ENCODE peak calls at places on chromosomes 13 and 19, in five cellular contexts. F is GM23248, G is pancreas, Z is aorta, D is BE2C. J is an unnamed sample. For H3K4me1, the result is how much of the 10 kb centered on the place peaks cover.

GRCh38 chr19:15210323-15210774 is 9.6 kb upstream of the NOTCH3 start:
- DNase-seq in Z (peak), D (no peak), G (no peak), F (peak), J (peak)

GRCh38 chr19:13299838-13300237 is 149.6 kb downstream of the IER2 start:
- DNase-seq in F (no peak), Z (no peak), D (no peak), G (no peak), J (no peak)

GRCh38 chr13:26964278-26965057 is 203.9 kb upstream of the GPR12 start:
- DNase-seq in Z (no peak), D (peak), G (no peak), F (peak), J (no peak)

GRCh38 chr19:35860818-35861639 is 4.3 kb downstream of the KIRREL2 start:
- DNase-seq in G (no peak), F (no peak), D (no peak), Z (no peak), J (no peak)

GRCh38 chr13:20505405-20506366 is 20.0 kb downstream of the CRYL1 start:
- DNase-seq in D (no peak), Z (no peak), G (no peak), F (no peak), J (no peak)

GRCh38 chr13:102089177-102089576 is 312.7 kb downstream of the FGF14 start:
- DNase-seq in Z (no peak), D (no peak), G (no peak), F (peak), J (no peak)

GRCh38 chr19:15702590-15702930 is 25.3 kb upstream of the OR10H2 start:
- DNase-seq in D (peak), G (peak), F (peak), Z (peak), J (peak)

GRCh38 chr13:97328222-97328790 is 105.7 kb upstream of the RAP2A start:
- DNase-seq in Z (no peak), G (no peak), F (peak), D (no peak), J (no peak)

GRCh38 chr13:40776681-40777165 is 5.7 kb upstream of the MRPS31 start:
- DNase-seq in F (peak), Z (no peak), G (no peak), D (no peak), J (no peak)

GRCh38 chr13:53010374-53011105 is 18.1 kb upstream of the OLFM4 start:
- DNase-seq in F (no peak), Z (no peak), G (no peak), D (no peak), J (no peak)

GRCh38 chr19:33282036-33282686 is 20.2 kb downstream of the CEBPA start:
- DNase-seq in D (no peak), Z (no peak), G (no peak), F (peak), J (no peak)

GRCh38 chr13:101179021-101179420 is 237.3 kb downstream of the NALCN start:
- DNase-seq in Z (no peak), G (no peak), F (no peak), D (no peak), J (no peak)

GRCh38 chr13:51282322-51282721 is 57.2 kb upstream of the SERPINE3 start:
- DNase-seq in F (no peak), G (no peak), Z (no peak), D (no peak), J (no peak)

GRCh38 chr19:45251452-45252354 is 632 bp downstream of the MARK4 start:
- DNase-seq in G (peak), Z (no peak), F (peak), D (no peak), J (peak)

GRCh38 chr19:407501-408440 is 1.2 kb downstream of the C2CD4C start:
- DNase-seq in D (no peak), Z (peak), F (no peak), G (peak), J (peak)

GRCh38 chr19:10615429-10616023 is 9.8 kb upstream of the SLC44A2 start:
- DNase-seq in D (no peak), F (no peak), G (no peak), Z (no peak), J (no peak)

GRCh38 chr19:5466814-5467291 is 11.6 kb downstream of the ZNRF4 start:
- DNase-seq in G (no peak), F (no peak), Z (no peak), D (peak), J (no peak)

GRCh38 chr19:5472303-5472702 is 17.1 kb downstream of the ZNRF4 start:
- DNase-seq in Z (no peak), F (no peak), D (no peak), G (no peak), J (no peak)

GRCh38 chr19:5466072-5466471 is 10.9 kb downstream of the ZNRF4 start:
- DNase-seq in Z (no peak), G (no peak), F (no peak), D (no peak), J (no peak)

DNA sequence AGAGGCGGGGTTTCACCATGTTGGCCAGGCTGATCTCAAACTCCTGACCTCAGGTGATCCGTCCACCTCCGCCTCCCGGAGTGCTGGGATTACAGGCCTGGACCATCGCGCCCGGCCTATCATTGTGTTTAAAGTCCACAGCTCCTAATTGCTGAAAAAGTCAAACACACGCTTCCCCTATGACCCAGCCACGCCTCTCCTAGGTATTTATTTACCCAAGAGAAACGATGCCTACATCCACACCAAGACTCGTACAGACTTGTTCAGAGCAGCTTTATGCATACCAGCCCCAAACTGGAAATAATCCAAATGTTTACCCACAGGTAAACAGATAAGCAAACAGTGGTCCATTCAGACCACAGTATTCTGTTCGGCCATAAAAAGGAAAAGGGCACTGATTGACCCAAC is 15.1 kb downstream of the ZNRF4 start:
- DNase-seq in F (no peak), G (no peak), Z (no peak), D (no peak), J (no peak)
- H3K4me1 ChIP-seq in F (under half), G (under half), Z (under half), D (under half), J (under half)

GRCh38 chr19:2049741-2050348 is 1.2 kb downstream of the MKNK2 start:
- DNase-seq in G (peak), Z (peak), F (peak), D (peak), J (peak)

GRCh38 chr19:2053601-2054389 is 2.8 kb upstream of the MKNK2 start:
- DNase-seq in F (no peak), G (peak), Z (no peak), D (peak), J (peak)

GRCh38 chr19:2050991-2051770 is at the start of gene MKNK2:
- DNase-seq in D (peak), Z (peak), F (peak), G (peak), J (peak)

GRCh38 chr19:2050349-2050990 is 574 bp downstream of the MKNK2 start:
- DNase-seq in F (peak), G (no peak), Z (no peak), D (no peak), J (no peak)

GRCh38 chr19:2051771-2052704 is 994 bp upstream of the MKNK2 start:
- DNase-seq in G (peak), D (no peak), F (no peak), Z (no peak), J (peak)
- H3K4me1 ChIP-seq in G (under half), D (under half), F (under half), Z (under half), J (half or more)

GRCh38 chr19:41859213-41859617 is 840 bp upstream of the RPS19 start:
- DNase-seq in G (no peak), D (no peak), F (no peak), Z (no peak), J (no peak)
- H3K4me1 ChIP-seq in G (under half), D (under half), F (under half), Z (under half), J (under half)

DNA sequence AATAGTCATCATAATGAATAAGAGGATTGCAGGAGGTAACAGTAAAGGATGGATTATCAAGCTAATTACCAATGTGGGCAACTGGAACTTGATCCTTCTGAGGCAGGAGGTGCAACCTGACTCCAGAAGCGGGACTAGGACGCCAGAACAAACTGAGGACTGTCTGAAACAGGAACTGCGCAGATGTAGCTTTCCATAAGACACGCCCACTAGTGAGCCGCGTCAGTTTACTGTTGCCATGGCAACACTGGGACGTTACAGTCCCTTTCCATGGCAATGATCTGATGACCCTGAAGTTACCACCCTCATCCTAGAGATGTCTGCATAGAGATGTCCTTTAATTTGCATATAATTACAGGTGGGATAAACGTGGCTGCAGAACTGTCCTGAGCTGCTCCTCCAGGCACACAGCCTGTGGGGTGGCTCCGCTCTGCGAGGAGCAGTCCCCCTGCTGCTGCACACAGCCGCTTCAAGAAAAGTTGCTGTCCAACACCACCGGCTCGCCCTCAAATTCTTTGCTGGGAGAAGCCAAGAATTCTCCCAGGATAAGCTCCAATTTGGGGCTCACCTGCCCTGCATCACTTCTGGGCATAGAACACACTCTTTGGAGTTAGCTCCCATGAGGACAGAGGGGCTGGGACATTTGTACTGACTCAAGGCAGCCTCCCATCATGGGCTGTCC is 816.6 kb downstream of the UQCRFS1 start:
- DNase-seq in D (no peak), F (no peak), G (no peak), Z (no peak), J (no peak)
- H3K4me1 ChIP-seq in D (under half), F (under half), G (under half), Z (under half), J (under half)

J was measured in lower lobe of right lung.